ENCODE peak calls at places on chromosomes 13 and 19, in eight cellular contexts. W, F, L, H, T, R, X and C are unnamed samples.

GRCh38 chr13:110923777-110924638 is 9.1 kb upstream of the ANKRD10 start:
- DNase-seq in H (no peak), T (no peak), L (no peak), F (no peak), X (no peak), W (no peak), R (no peak), C (no peak)

GRCh38 chr19:46670874-46671273 is 9.9 kb upstream of the DACT3 start:
- DNase-seq in W (no peak), H (no peak), X (no peak), L (peak), R (no peak), F (no peak), T (no peak), C (no peak)

GRCh38 chr19:11674067-11674492 is 64.7 kb downstream of the ZNF823 start:
- DNase-seq in F (no peak), L (no peak), W (no peak), T (no peak), X (no peak), R (no peak), H (no peak), C (no peak)

GRCh38 chr19:44113138-44113783 is at the start of gene ZNF225:
- DNase-seq in T (peak), F (peak), X (peak), H (peak), L (peak), W (peak), R (peak), C (peak)

GRCh38 chr13:28299941-28300340 is 161.6 kb downstream of the PAN3 start:
- DNase-seq in W (no peak), H (no peak), T (no peak), R (no peak), L (no peak), X (no peak), F (no peak), C (no peak)

GRCh38 chr19:38387550-38388309 is at the start of gene GGN:
- DNase-seq in T (peak), F (peak), H (peak), W (peak), X (peak), R (peak), L (peak), C (peak)

GRCh38 chr13:112992931-112993700 is 24.1 kb downstream of the MCF2L start:
- DNase-seq in X (no peak), H (no peak), T (no peak), W (no peak), L (no peak), R (no peak), F (no peak), C (no peak)

GRCh38 chr13:114007566-114007965 is 33.7 kb upstream of the C13orf46 start:
- DNase-seq in X (no peak), L (no peak), T (no peak), R (no peak), F (no peak), H (no peak), W (no peak), C (no peak)

GRCh38 chr13:47983070-47983469 is 18.0 kb downstream of the SUCLA2 start:
- DNase-seq in R (no peak), X (no peak), F (no peak), W (no peak), H (no peak), L (no peak), T (no peak), C (no peak)

GRCh38 chr13:30156826-30157615 is 150.3 kb downstream of the KATNAL1 start:
- DNase-seq in W (no peak), T (no peak), R (no peak), X (no peak), F (no peak), L (no peak), H (no peak), C (no peak)

GRCh38 chr13:26896986-26897668 is 136.5 kb upstream of the GPR12 start:
- DNase-seq in H (no peak), X (no peak), W (no peak), F (no peak), L (no peak), R (no peak), T (no peak), C (peak)

GRCh38 chr13:85386424-85386823 is 412.8 kb downstream of the SLITRK6 start:
- DNase-seq in W (no peak), R (no peak), H (no peak), F (peak), T (no peak), X (no peak), L (no peak), C (peak)

GRCh38 chr19:8074501-8074900 is 21.9 kb downstream of the CCL25 start:
- DNase-seq in X (no peak), F (no peak), T (no peak), W (no peak), L (no peak), R (no peak), H (no peak), C (no peak)

GRCh38 chr19:19485161-19485997 is 30.0 kb downstream of the TSSK6 start:
- DNase-seq in W (no peak), H (no peak), X (no peak), F (no peak), L (peak), T (no peak), R (no peak), C (no peak)

GRCh38 chr13:112933649-112934048 is 35.4 kb upstream of the MCF2L start:
- DNase-seq in R (no peak), W (no peak), F (no peak), T (no peak), H (no peak), L (no peak), X (no peak), C (no peak)

GRCh38 chr13:74062933-74063332 is 71.3 kb downstream of the KLF12 start:
- DNase-seq in W (peak), T (peak), X (peak), R (no peak), L (peak), H (no peak), F (no peak), C (no peak)

GRCh38 chr13:48624016-48624415 is 29.7 kb upstream of the CYSLTR2 start:
- DNase-seq in R (no peak), W (no peak), X (no peak), H (no peak), F (no peak), T (no peak), L (no peak), C (no peak)

GRCh38 chr13:23268441-23268840 is 87.7 kb downstream of the SGCG start:
- DNase-seq in R (no peak), H (no peak), W (no peak), X (no peak), L (no peak), F (no peak), T (no peak), C (no peak)